ENCODE peak calls at places on chromosomes 13 and 19, in five cellular contexts. K is heart right ventricle, U is neural progenitor cell, E is GM23338, Z is upper lobe of right lung. X is an unnamed sample.

GRCh38 chr19:7833225-7834156 is 3.5 kb downstream of the EVI5L start:
- DNase-seq in E (no peak), U (no peak), Z (peak), K (peak), X (no peak)

GRCh38 chr19:23774156-23774971 is 15.7 kb upstream of the ZNF681 start:
- DNase-seq in E (no peak), U (no peak), K (no peak), Z (no peak), X (no peak)

GRCh38 chr13:36190771-36191170 is 23.6 kb downstream of the SOHLH2 start:
- DNase-seq in E (no peak), U (no peak), Z (no peak), K (no peak), X (no peak)

GRCh38 chr13:110923777-110924638 is 9.1 kb upstream of the ANKRD10 start:
- DNase-seq in U (no peak), K (no peak), E (no peak), Z (no peak), X (no peak)

GRCh38 chr13:79457948-79458347 is 23.0 kb upstream of the NDFIP2 start:
- DNase-seq in K (no peak), E (no peak), U (no peak), Z (no peak), X (no peak)

GRCh38 chr13:101423872-101424271 is 7.6 kb upstream of the NALCN start:
- DNase-seq in Z (no peak), E (no peak), K (no peak), U (no peak), X (no peak)

GRCh38 chr13:22655106-22655852 is 525.5 kb upstream of the SGCG start:
- DNase-seq in U (no peak), K (no peak), E (no peak), Z (no peak), X (no peak)

GRCh38 chr13:44273216-44273615 is 100.4 kb upstream of the SERP2 start:
- DNase-seq in Z (no peak), K (no peak), U (no peak), E (no peak), X (no peak)

GRCh38 chr19:3358919-3359849 is 7.2 kb upstream of the NFIC start:
- DNase-seq in K (peak), U (peak), Z (peak), E (peak), X (no peak)

GRCh38 chr13:92573467-92574057 is 653.0 kb upstream of the GPC6 start:
- DNase-seq in U (peak), Z (no peak), E (peak), K (no peak), X (peak)

GRCh38 chr13:64639206-64639605 is 2590.9 kb downstream of the PCDH9 start:
- DNase-seq in K (no peak), E (no peak), Z (no peak), U (no peak), X (no peak)

DNA sequence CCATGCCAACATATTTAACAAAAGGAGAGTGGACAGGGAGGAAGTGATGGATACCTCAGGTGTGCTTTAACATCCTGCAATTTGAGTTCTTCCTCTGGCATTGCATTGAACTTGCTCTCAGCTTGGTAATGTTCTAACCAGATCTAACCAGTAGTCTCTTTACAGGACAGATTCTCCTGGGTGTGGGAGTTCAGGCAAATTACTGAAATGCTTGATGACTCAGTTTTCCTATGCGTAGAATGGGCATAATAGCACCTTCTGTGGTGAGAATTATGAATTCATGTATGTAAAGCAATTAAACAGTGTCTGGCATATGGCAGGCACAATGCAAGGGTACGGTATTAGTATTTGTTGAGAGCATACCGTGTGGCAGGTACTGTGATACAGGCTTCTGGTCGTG is 3.6 kb downstream of the AKAP11 start:
- DNase-seq in Z (no peak), U (no peak), E (no peak), K (no peak), X (no peak)
- H3K4me3 ChIP-seq in Z (no peak), U (no peak), E (no peak), K (no peak), X (no peak)

GRCh38 chr19:37970699-37971098 is 63.7 kb downstream of the SIPA1L3 start:
- DNase-seq in Z (no peak), K (no peak), E (no peak), U (no peak), X (no peak)
- H3K27ac ChIP-seq in Z (no peak), K (no peak), E (no peak), U (no peak), X (no peak)

GRCh38 chr13:105630411-105630810 is 905.1 kb downstream of the EFNB2 start:
- DNase-seq in Z (no peak), K (no peak), E (no peak), U (no peak), X (no peak)

DNA sequence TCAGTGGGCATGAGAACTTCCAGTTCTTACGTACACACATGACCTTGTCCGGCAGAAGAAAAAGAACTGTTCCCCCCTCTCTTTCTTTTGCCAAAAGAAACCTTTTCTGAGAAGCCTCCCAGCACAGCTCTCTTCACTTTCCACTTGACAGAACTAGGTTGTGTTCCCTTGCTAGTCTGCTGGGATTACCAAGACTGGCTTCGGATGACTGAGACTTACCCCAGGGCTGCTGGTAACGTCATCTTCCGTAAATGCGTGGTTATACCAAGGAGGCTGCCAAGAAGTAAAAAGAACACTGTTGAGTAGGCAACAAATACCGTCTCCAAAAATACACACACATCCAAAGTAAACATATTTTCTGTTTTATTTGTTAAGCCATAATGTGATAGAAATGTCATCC is 908.2 kb downstream of the EFNB2 start:
- DNase-seq in E (no peak), K (no peak), U (no peak), Z (no peak), X (no peak)
- H3K4me3 ChIP-seq in E (no peak), K (no peak), U (no peak), Z (no peak), X (no peak)

GRCh38 chr19:14576363-14576762 is 4.5 kb upstream of the NDUFB7 start:
- DNase-seq in U (no peak), K (no peak), E (no peak), Z (no peak), X (no peak)
- H3K27ac ChIP-seq in U (no peak), K (no peak), E (no peak), Z (no peak), X (no peak)

DNA sequence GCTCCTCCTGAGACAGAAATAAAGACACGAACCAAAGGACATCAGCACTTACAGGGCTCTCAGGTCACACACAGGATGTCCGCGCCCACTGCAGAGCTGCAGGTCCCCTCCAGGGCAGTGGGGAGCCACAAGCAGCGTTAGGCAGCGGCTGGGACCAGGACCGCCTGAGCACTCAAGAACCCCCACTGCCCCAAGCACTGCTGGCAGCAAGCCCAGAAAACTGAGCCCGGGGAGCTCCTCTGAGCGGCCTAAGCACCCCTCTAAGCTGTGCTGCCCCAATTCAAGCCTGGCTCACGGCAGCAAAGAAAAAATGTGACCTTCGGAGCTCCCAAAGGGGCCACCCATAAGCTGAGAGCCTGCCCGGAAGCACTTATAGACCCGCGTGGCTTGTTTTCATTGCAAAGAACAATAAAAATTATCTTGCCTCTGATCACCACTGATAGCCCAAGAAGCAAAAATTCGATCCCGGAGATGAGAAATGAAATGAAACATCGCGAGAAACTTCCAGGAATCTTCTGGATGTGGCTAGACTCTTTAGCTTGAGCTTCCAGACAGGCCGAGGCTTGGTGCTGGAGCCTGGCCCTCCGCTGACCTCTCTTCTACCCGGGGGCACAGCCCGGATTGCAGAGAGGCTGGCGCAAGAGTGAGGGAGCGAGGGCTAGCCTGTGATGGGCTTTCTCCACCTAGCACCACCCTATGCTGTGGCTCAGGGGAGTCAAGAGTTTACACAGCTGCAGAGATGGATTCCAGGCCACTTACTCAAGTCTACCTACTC is 6.3 kb downstream of the DPP9 start:
- DNase-seq in Z (peak), U (no peak), K (no peak), E (no peak), X (peak)
- H3K4me3 ChIP-seq in Z (peak), U (no peak), K (no peak), E (no peak), X (no peak)

DNA sequence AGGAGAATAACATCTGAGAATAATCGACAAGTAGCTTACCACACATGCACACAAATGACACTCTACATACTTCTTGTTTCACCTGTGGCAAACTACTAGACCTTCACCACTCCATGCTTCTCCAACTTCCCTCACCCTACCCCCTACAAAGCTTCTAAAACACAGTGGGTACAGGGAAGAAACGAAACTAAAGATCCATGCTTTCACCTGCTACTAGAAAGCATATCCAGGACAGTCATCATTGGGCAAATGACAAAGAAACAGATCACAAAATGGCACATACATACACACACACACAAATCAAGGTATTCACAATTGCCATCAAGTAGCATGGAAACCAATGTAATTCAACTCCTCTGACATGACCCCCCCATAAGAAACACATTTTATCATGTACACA is 10.6 kb downstream of the BRD4 start:
- DNase-seq in K (no peak), E (no peak), Z (no peak), U (no peak), X (no peak)
- H3K27ac ChIP-seq in K (no peak), E (peak), Z (no peak), U (no peak), X (no peak)

GRCh38 chr13:90717451-90717936 is 630.0 kb upstream of the MIR17HG start:
- DNase-seq in Z (no peak), E (peak), U (peak), K (no peak), X (no peak)

GRCh38 chr13:90721937-90722336 is 625.5 kb upstream of the MIR17HG start:
- DNase-seq in K (no peak), U (no peak), Z (no peak), E (no peak), X (no peak)

GRCh38 chr13:90723381-90723780 is 624.1 kb upstream of the MIR17HG start:
- DNase-seq in Z (no peak), U (no peak), K (no peak), E (no peak), X (no peak)

GRCh38 chr13:90713436-90714133 is 633.9 kb upstream of the MIR17HG start:
- DNase-seq in E (no peak), U (no peak), K (no peak), Z (no peak), X (no peak)

GRCh38 chr13:90719452-90719851 is 628.0 kb upstream of the MIR17HG start:
- DNase-seq in E (no peak), U (no peak), Z (no peak), K (no peak), X (no peak)
- H3K4me3 ChIP-seq in E (no peak), U (no peak), Z (no peak), K (no peak), X (no peak)

GRCh38 chr19:28881616-28882015 is 331.3 kb downstream of the UQCRFS1 start:
- DNase-seq in E (no peak), U (no peak), Z (no peak), K (no peak), X (no peak)
- H3K27ac ChIP-seq in E (peak), U (no peak), Z (no peak), K (no peak), X (no peak)

DNA sequence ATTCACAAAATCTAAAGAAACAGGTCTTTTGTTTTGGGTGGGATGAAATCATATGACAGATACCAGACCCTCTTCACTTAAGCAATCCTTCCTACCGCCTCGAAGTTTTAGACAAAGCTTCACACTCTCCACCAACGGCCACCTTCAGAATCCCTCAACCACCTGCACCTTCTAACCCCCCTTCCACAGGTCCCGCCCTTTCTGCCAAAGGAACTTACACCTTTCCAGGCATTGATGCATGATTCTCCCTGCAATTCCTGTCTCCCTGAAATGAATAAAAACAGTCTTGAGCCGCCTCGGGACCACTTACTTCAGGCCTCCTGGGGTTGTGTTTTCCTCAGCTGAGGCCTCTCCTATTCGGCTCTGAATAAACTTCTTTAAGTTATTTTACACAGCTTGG is 869 bp downstream of the ZNF433 start:
- DNase-seq in K (no peak), E (peak), U (peak), Z (no peak), X (no peak)
- H3K4me3 ChIP-seq in K (peak), E (peak), U (peak), Z (peak), X (peak)

GRCh38 chr19:42327381-42327780 is 1.9 kb downstream of the MEGF8 start:
- DNase-seq in Z (no peak), U (no peak), K (no peak), E (no peak), X (no peak)

GRCh38 chr19:42328854-42329253 is 3.4 kb downstream of the MEGF8 start:
- DNase-seq in U (no peak), K (no peak), Z (no peak), E (no peak), X (no peak)

GRCh38 chr19:42332059-42332458 is 6.6 kb downstream of the MEGF8 start:
- DNase-seq in Z (no peak), U (no peak), K (no peak), E (no peak), X (peak)

GRCh38 chr19:42333018-42333417 is 7.6 kb downstream of the MEGF8 start:
- DNase-seq in E (no peak), Z (no peak), U (no peak), K (no peak), X (no peak)

GRCh38 chr19:42330521-42330835 is 5.0 kb downstream of the MEGF8 start:
- DNase-seq in U (no peak), K (no peak), Z (no peak), E (no peak), X (no peak)
- H3K27ac ChIP-seq in U (no peak), K (no peak), Z (no peak), E (no peak), X (peak)